ENCODE peak calls at places on chromosomes 2 and 18, in seven cellular contexts. One of them, this sample, is unnamed. For H3K9me3 and H3K36me3, the result is how much of the 10 kb centered on the place peaks cover.

GRCh38 chr2:196836440-196836839 is 27.3 kb upstream of the C2orf66 start:
- DNase-seq in SK-N-SH: no peak
- DNase-seq in fibroblast of lung: peak
- DNase-seq in PC-3: peak
- DNase-seq in tibial nerve: no peak
- DNase-seq in body of pancreas: no peak
- DNase-seq in GM12878: no peak
- DNase-seq in this sample: no peak

GRCh38 chr2:31318360-31319336 is 84.7 kb downstream of the EHD3 start:
- DNase-seq in SK-N-SH: no peak
- DNase-seq in fibroblast of lung: peak
- DNase-seq in PC-3: no peak
- DNase-seq in tibial nerve: peak
- DNase-seq in body of pancreas: no peak
- DNase-seq in GM12878: peak
- DNase-seq in this sample: no peak

GRCh38 chr2:2938481-2938880 is 439.1 kb downstream of the EIPR1 start:
- DNase-seq in SK-N-SH: peak
- DNase-seq in fibroblast of lung: no peak
- DNase-seq in PC-3: no peak
- DNase-seq in tibial nerve: no peak
- DNase-seq in body of pancreas: no peak
- DNase-seq in GM12878: no peak
- DNase-seq in this sample: no peak

GRCh38 chr2:30230479-30230854 is 867 bp upstream of the LBH start:
- DNase-seq in SK-N-SH: peak
- DNase-seq in fibroblast of lung: peak
- DNase-seq in PC-3: no peak
- DNase-seq in tibial nerve: no peak
- DNase-seq in body of pancreas: no peak
- DNase-seq in GM12878: no peak
- DNase-seq in this sample: no peak

GRCh38 chr18:848062-848795 is 36.2 kb upstream of the YES1 start:
- DNase-seq in SK-N-SH: no peak
- DNase-seq in fibroblast of lung: no peak
- DNase-seq in PC-3: no peak
- DNase-seq in tibial nerve: no peak
- DNase-seq in body of pancreas: peak
- DNase-seq in GM12878: no peak
- DNase-seq in this sample: no peak

GRCh38 chr2:144325086-144325485 is 194.8 kb downstream of the ZEB2 start:
- DNase-seq in SK-N-SH: no peak
- DNase-seq in fibroblast of lung: peak
- DNase-seq in PC-3: no peak
- DNase-seq in tibial nerve: no peak
- DNase-seq in body of pancreas: no peak
- DNase-seq in GM12878: peak
- DNase-seq in this sample: no peak

GRCh38 chr18:28059861-28060260 is 117.1 kb downstream of the CDH2 start:
- DNase-seq in SK-N-SH: no peak
- DNase-seq in fibroblast of lung: peak
- DNase-seq in PC-3: no peak
- DNase-seq in tibial nerve: no peak
- DNase-seq in body of pancreas: no peak
- DNase-seq in GM12878: no peak
- DNase-seq in this sample: no peak

GRCh38 chr18:11857177-11857887 is 6.1 kb downstream of the CHMP1B start:
- DNase-seq in SK-N-SH: no peak
- DNase-seq in fibroblast of lung: peak
- DNase-seq in PC-3: peak
- DNase-seq in tibial nerve: peak
- DNase-seq in body of pancreas: peak
- DNase-seq in GM12878: no peak
- DNase-seq in this sample: no peak

GRCh38 chr2:231360401-231360800 is 35.1 kb upstream of the B3GNT7 start:
- DNase-seq in SK-N-SH: no peak
- DNase-seq in fibroblast of lung: no peak
- DNase-seq in PC-3: no peak
- DNase-seq in tibial nerve: no peak
- DNase-seq in body of pancreas: no peak
- DNase-seq in GM12878: no peak
- DNase-seq in this sample: no peak

GRCh38 chr2:36423172-36423571 is 67.6 kb downstream of the CRIM1 start:
- DNase-seq in SK-N-SH: no peak
- DNase-seq in fibroblast of lung: no peak
- DNase-seq in PC-3: no peak
- DNase-seq in tibial nerve: no peak
- DNase-seq in body of pancreas: no peak
- DNase-seq in GM12878: no peak
- DNase-seq in this sample: no peak

GRCh38 chr2:127275789-127276188 is 18.2 kb downstream of the ERCC3 start:
- DNase-seq in SK-N-SH: no peak
- DNase-seq in fibroblast of lung: no peak
- DNase-seq in PC-3: no peak
- DNase-seq in tibial nerve: no peak
- DNase-seq in body of pancreas: no peak
- DNase-seq in GM12878: no peak
- DNase-seq in this sample: no peak

GRCh38 chr2:117481608-117482007 is 332.9 kb upstream of the DDX18 start:
- DNase-seq in SK-N-SH: no peak
- DNase-seq in fibroblast of lung: no peak
- DNase-seq in PC-3: no peak
- DNase-seq in tibial nerve: no peak
- DNase-seq in body of pancreas: no peak
- DNase-seq in GM12878: no peak
- DNase-seq in this sample: no peak

GRCh38 chr2:169221745-169222369 is 140.5 kb downstream of the LRP2 start:
- DNase-seq in SK-N-SH: peak
- DNase-seq in fibroblast of lung: peak
- DNase-seq in PC-3: peak
- DNase-seq in tibial nerve: no peak
- DNase-seq in body of pancreas: no peak
- DNase-seq in GM12878: no peak
- DNase-seq in this sample: no peak

GRCh38 chr18:14961991-14962390 is 214.0 kb downstream of the ANKRD30B start:
- DNase-seq in SK-N-SH: no peak
- DNase-seq in fibroblast of lung: no peak
- DNase-seq in PC-3: no peak
- DNase-seq in tibial nerve: no peak
- DNase-seq in body of pancreas: no peak
- DNase-seq in GM12878: no peak
- DNase-seq in this sample: no peak

GRCh38 chr2:61887684-61888303 is 662 bp downstream of the CCT4 start:
- DNase-seq in SK-N-SH: peak
- DNase-seq in fibroblast of lung: peak
- DNase-seq in PC-3: peak
- DNase-seq in tibial nerve: peak
- DNase-seq in body of pancreas: no peak
- DNase-seq in GM12878: no peak
- DNase-seq in this sample: no peak

GRCh38 chr2:24971300-24971549 is 530 bp downstream of the DNAJC27 start:
- DNase-seq in SK-N-SH: no peak
- DNase-seq in fibroblast of lung: no peak
- DNase-seq in PC-3: no peak
- DNase-seq in tibial nerve: no peak
- DNase-seq in body of pancreas: peak
- DNase-seq in GM12878: no peak
- DNase-seq in this sample: no peak

GRCh38 chr2:237309416-237309815 is 104.5 kb downstream of the COL6A3 start:
- DNase-seq in SK-N-SH: no peak
- DNase-seq in fibroblast of lung: peak
- DNase-seq in PC-3: no peak
- DNase-seq in tibial nerve: no peak
- DNase-seq in body of pancreas: no peak
- DNase-seq in GM12878: no peak
- DNase-seq in this sample: no peak

GRCh38 chr2:72143441-72144356 is 4.0 kb downstream of the CYP26B1 start:
- DNase-seq in SK-N-SH: peak
- DNase-seq in fibroblast of lung: no peak
- DNase-seq in PC-3: no peak
- DNase-seq in tibial nerve: peak
- DNase-seq in body of pancreas: peak
- DNase-seq in GM12878: no peak
- DNase-seq in this sample: peak

GRCh38 chr2:144511222-144511855 is 8.6 kb downstream of the ZEB2 start:
- DNase-seq in SK-N-SH: no peak
- DNase-seq in fibroblast of lung: no peak
- DNase-seq in PC-3: no peak
- DNase-seq in tibial nerve: no peak
- DNase-seq in body of pancreas: no peak
- DNase-seq in GM12878: no peak
- DNase-seq in this sample: no peak

GRCh38 chr18:79781331-79781941 is 16.3 kb upstream of the KCNG2 start:
- DNase-seq in SK-N-SH: peak
- DNase-seq in fibroblast of lung: no peak
- DNase-seq in PC-3: no peak
- DNase-seq in tibial nerve: no peak
- DNase-seq in body of pancreas: no peak
- DNase-seq in GM12878: no peak
- DNase-seq in this sample: peak

GRCh38 chr2:8002765-8003393 is 679.0 kb upstream of the ID2 start:
- DNase-seq in SK-N-SH: no peak
- DNase-seq in fibroblast of lung: no peak
- DNase-seq in PC-3: no peak
- DNase-seq in tibial nerve: no peak
- DNase-seq in body of pancreas: no peak
- DNase-seq in GM12878: peak
- DNase-seq in this sample: no peak

GRCh38 chr2:148704247-148704646 is 59.7 kb downstream of the EPC2 start:
- DNase-seq in SK-N-SH: no peak
- DNase-seq in fibroblast of lung: no peak
- DNase-seq in PC-3: no peak
- DNase-seq in tibial nerve: no peak
- DNase-seq in body of pancreas: no peak
- DNase-seq in GM12878: no peak
- DNase-seq in this sample: no peak

GRCh38 chr2:27313882-27314645 is 5.8 kb upstream of the UCN start:
- DNase-seq in SK-N-SH: no peak
- DNase-seq in fibroblast of lung: no peak
- DNase-seq in PC-3: no peak
- DNase-seq in tibial nerve: no peak
- DNase-seq in body of pancreas: no peak
- DNase-seq in GM12878: no peak
- DNase-seq in this sample: no peak

GRCh38 chr2:164745012-164745797 is 96.4 kb downstream of the COBLL1 start:
- DNase-seq in SK-N-SH: no peak
- DNase-seq in fibroblast of lung: peak
- DNase-seq in PC-3: no peak
- DNase-seq in tibial nerve: no peak
- DNase-seq in body of pancreas: no peak
- DNase-seq in GM12878: no peak
- DNase-seq in this sample: no peak

GRCh38 chr2:142037744-142038143 is 93.1 kb downstream of the LRP1B start:
- DNase-seq in SK-N-SH: no peak
- DNase-seq in fibroblast of lung: peak
- DNase-seq in PC-3: peak
- DNase-seq in tibial nerve: no peak
- DNase-seq in body of pancreas: no peak
- DNase-seq in GM12878: no peak
- DNase-seq in this sample: no peak

GRCh38 chr2:197096649-197097048 is 170.1 kb upstream of the PGAP1 start:
- DNase-seq in SK-N-SH: peak
- DNase-seq in fibroblast of lung: no peak
- DNase-seq in PC-3: no peak
- DNase-seq in tibial nerve: no peak
- DNase-seq in body of pancreas: no peak
- DNase-seq in GM12878: no peak
- DNase-seq in this sample: no peak

GRCh38 chr18:77133920-77134496 is 1.4 kb upstream of the MBP start:
- DNase-seq in SK-N-SH: peak
- DNase-seq in fibroblast of lung: no peak
- DNase-seq in PC-3: no peak
- DNase-seq in tibial nerve: peak
- DNase-seq in body of pancreas: no peak
- DNase-seq in GM12878: no peak
- DNase-seq in this sample: no peak

DNA sequence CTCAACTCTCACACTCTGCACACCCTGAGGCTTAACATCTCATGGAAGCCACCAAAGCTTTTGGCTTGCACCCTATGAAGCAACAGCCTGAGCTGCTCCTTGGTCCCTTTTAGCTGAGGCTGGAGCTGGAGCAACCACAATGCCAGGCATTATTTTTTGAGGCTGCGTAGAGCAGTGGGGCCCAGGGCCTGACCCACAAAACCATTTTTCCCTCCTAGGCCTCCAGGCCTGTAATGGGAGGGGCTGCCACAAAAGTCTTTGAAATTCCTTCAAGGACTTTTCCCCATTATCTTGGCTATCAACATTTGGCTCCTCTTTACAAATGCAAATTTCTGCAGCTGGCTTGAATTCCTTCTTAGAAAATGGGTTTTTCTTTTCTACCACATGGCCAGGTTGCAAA is 39.8 kb downstream of the CTNNA2 start:
- DNase-seq in SK-N-SH: no peak
- DNase-seq in fibroblast of lung: no peak
- DNase-seq in PC-3: no peak
- DNase-seq in tibial nerve: no peak
- DNase-seq in body of pancreas: no peak
- DNase-seq in GM12878: no peak
- DNase-seq in this sample: no peak
- H3K9me3 ChIP-seq in SK-N-SH: under half
- H3K9me3 ChIP-seq in fibroblast of lung: under half
- H3K9me3 ChIP-seq in PC-3: half or more
- H3K9me3 ChIP-seq in tibial nerve: under half
- H3K9me3 ChIP-seq in body of pancreas: under half
- H3K9me3 ChIP-seq in GM12878: under half
- H3K9me3 ChIP-seq in this sample: under half

GRCh38 chr2:10188211-10188610 is 65.7 kb downstream of the RRM2 start:
- DNase-seq in SK-N-SH: peak
- DNase-seq in fibroblast of lung: peak
- DNase-seq in PC-3: peak
- DNase-seq in tibial nerve: no peak
- DNase-seq in body of pancreas: peak
- DNase-seq in GM12878: no peak
- DNase-seq in this sample: no peak
- TF ChIP-seq CTCF in SK-N-SH: peak
- TF ChIP-seq CTCF in fibroblast of lung: peak
- TF ChIP-seq CTCF in PC-3: peak
- TF ChIP-seq CTCF in tibial nerve: no peak
- TF ChIP-seq CTCF in body of pancreas: no peak
- TF ChIP-seq CTCF in GM12878: no peak
- TF ChIP-seq CTCF in this sample: peak

GRCh38 chr2:239180526-239181073 is 220.2 kb downstream of the HDAC4 start:
- DNase-seq in SK-N-SH: no peak
- DNase-seq in fibroblast of lung: no peak
- DNase-seq in PC-3: no peak
- DNase-seq in tibial nerve: no peak
- DNase-seq in body of pancreas: no peak
- DNase-seq in GM12878: no peak
- DNase-seq in this sample: peak
- H3K36me3 ChIP-seq in SK-N-SH: under half
- H3K36me3 ChIP-seq in fibroblast of lung: under half
- H3K36me3 ChIP-seq in PC-3: under half
- H3K36me3 ChIP-seq in tibial nerve: half or more
- H3K36me3 ChIP-seq in body of pancreas: under half
- H3K36me3 ChIP-seq in GM12878: under half
- H3K36me3 ChIP-seq in this sample: under half

DNA sequence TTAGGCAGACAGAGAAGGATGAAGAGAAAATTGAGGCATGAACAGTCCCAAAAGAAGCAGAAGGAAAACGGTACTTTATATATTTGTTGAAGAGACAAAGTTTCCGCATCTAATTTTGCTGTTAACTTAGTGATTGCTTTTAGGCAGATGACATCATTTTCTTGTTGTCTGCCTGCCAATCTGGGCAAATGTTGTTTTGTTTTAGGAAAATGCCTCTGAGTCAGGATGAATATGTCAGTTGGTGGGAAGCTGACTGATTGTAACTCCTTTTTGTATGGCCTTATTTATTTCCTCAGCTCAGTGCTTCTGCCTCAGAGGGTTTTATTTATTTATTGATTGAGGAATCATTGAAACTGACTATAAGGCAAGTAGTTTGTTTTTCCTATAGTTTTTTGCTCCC is 52.6 kb upstream of the CAVIN2 start:
- DNase-seq in SK-N-SH: no peak
- DNase-seq in fibroblast of lung: peak
- DNase-seq in PC-3: peak
- DNase-seq in tibial nerve: no peak
- DNase-seq in body of pancreas: no peak
- DNase-seq in GM12878: no peak
- DNase-seq in this sample: no peak
- H3K9me3 ChIP-seq in SK-N-SH: under half
- H3K9me3 ChIP-seq in fibroblast of lung: under half
- H3K9me3 ChIP-seq in PC-3: under half
- H3K9me3 ChIP-seq in tibial nerve: under half
- H3K9me3 ChIP-seq in body of pancreas: under half
- H3K9me3 ChIP-seq in GM12878: under half
- H3K9me3 ChIP-seq in this sample: under half

This sample was measured in upper lobe of right lung.